ENCODE peak calls at places on chromosomes 7 and 10, in eight cellular contexts. One of them, this sample, is unnamed.

GRCh38 chr7:23474098-23474828 is 4.0 kb upstream of the IGF2BP3 start:
- DNase-seq in mammary epithelial cell: peak
- DNase-seq in AG09309: peak
- DNase-seq in brain microvascular endothelial cell: peak
- DNase-seq in ovary: no peak
- DNase-seq in choroid plexus epithelial cell: peak
- DNase-seq in hepatocyte: peak
- DNase-seq in astrocyte: peak
- DNase-seq in this sample: peak

GRCh38 chr10:74262856-74263255 is 111.8 kb downstream of the ADK start:
- DNase-seq in mammary epithelial cell: no peak
- DNase-seq in AG09309: no peak
- DNase-seq in brain microvascular endothelial cell: no peak
- DNase-seq in ovary: no peak
- DNase-seq in choroid plexus epithelial cell: no peak
- DNase-seq in hepatocyte: no peak
- DNase-seq in astrocyte: no peak
- DNase-seq in this sample: no peak

GRCh38 chr10:118369806-118370205 is 27.7 kb upstream of the FAM204A start:
- DNase-seq in mammary epithelial cell: no peak
- DNase-seq in AG09309: no peak
- DNase-seq in brain microvascular endothelial cell: no peak
- DNase-seq in ovary: no peak
- DNase-seq in choroid plexus epithelial cell: no peak
- DNase-seq in hepatocyte: no peak
- DNase-seq in astrocyte: no peak
- DNase-seq in this sample: no peak

GRCh38 chr7:87342231-87342630 is 3.2 kb upstream of the CROT start:
- DNase-seq in mammary epithelial cell: no peak
- DNase-seq in AG09309: no peak
- DNase-seq in brain microvascular endothelial cell: no peak
- DNase-seq in ovary: no peak
- DNase-seq in choroid plexus epithelial cell: no peak
- DNase-seq in hepatocyte: no peak
- DNase-seq in astrocyte: peak
- DNase-seq in this sample: no peak

GRCh38 chr10:15168781-15169554 is 475 bp upstream of the NMT2 start:
- DNase-seq in mammary epithelial cell: peak
- DNase-seq in AG09309: peak
- DNase-seq in brain microvascular endothelial cell: peak
- DNase-seq in ovary: peak
- DNase-seq in choroid plexus epithelial cell: peak
- DNase-seq in hepatocyte: peak
- DNase-seq in astrocyte: peak
- DNase-seq in this sample: peak

GRCh38 chr10:95508730-95509129 is 52.4 kb downstream of the SORBS1 start:
- DNase-seq in mammary epithelial cell: no peak
- DNase-seq in AG09309: no peak
- DNase-seq in brain microvascular endothelial cell: peak
- DNase-seq in ovary: no peak
- DNase-seq in choroid plexus epithelial cell: peak
- DNase-seq in hepatocyte: peak
- DNase-seq in astrocyte: peak
- DNase-seq in this sample: no peak

GRCh38 chr10:109676703-109677102 is 246.6 kb downstream of the XPNPEP1 start:
- DNase-seq in mammary epithelial cell: peak
- DNase-seq in AG09309: no peak
- DNase-seq in brain microvascular endothelial cell: no peak
- DNase-seq in ovary: no peak
- DNase-seq in choroid plexus epithelial cell: no peak
- DNase-seq in hepatocyte: no peak
- DNase-seq in astrocyte: no peak
- DNase-seq in this sample: peak

GRCh38 chr10:119252051-119252465 is 44.7 kb downstream of the GRK5 start:
- DNase-seq in mammary epithelial cell: no peak
- DNase-seq in AG09309: no peak
- DNase-seq in brain microvascular endothelial cell: no peak
- DNase-seq in ovary: no peak
- DNase-seq in choroid plexus epithelial cell: peak
- DNase-seq in hepatocyte: no peak
- DNase-seq in astrocyte: peak
- DNase-seq in this sample: no peak

GRCh38 chr10:21092683-21093524 is 195.8 kb upstream of the NEBL start:
- DNase-seq in mammary epithelial cell: no peak
- DNase-seq in AG09309: no peak
- DNase-seq in brain microvascular endothelial cell: no peak
- DNase-seq in ovary: no peak
- DNase-seq in choroid plexus epithelial cell: peak
- DNase-seq in hepatocyte: no peak
- DNase-seq in astrocyte: no peak
- DNase-seq in this sample: no peak

GRCh38 chr7:44647981-44648714 is 41.7 kb downstream of the OGDH start:
- DNase-seq in mammary epithelial cell: no peak
- DNase-seq in AG09309: no peak
- DNase-seq in brain microvascular endothelial cell: no peak
- DNase-seq in ovary: no peak
- DNase-seq in choroid plexus epithelial cell: no peak
- DNase-seq in hepatocyte: no peak
- DNase-seq in astrocyte: no peak
- DNase-seq in this sample: no peak

DNA sequence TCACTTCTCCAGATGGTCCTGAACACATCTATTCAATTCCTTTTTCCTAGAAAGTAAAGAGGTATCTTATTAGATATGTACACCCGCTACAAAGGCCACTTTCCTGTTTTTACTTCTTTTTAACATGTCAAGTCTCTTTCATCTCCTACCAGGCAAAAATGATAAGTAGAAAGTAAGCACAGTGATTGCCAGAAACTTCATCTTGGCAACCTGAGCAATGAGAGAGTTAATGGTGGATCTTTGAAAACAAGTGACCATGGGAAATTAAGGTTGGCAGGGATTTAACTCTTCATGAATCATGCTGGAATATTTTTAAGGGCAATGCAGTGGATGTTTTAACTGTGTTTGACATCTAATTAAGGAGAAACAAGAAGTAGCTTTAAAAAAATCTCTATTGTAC is 2.7 kb downstream of the SEMA3A start:
- DNase-seq in mammary epithelial cell: no peak
- DNase-seq in AG09309: no peak
- DNase-seq in brain microvascular endothelial cell: no peak
- DNase-seq in ovary: no peak
- DNase-seq in choroid plexus epithelial cell: no peak
- DNase-seq in hepatocyte: no peak
- DNase-seq in astrocyte: peak
- DNase-seq in this sample: no peak
- H3K4me3 ChIP-seq in mammary epithelial cell: peak
- H3K4me3 ChIP-seq in AG09309: no peak
- H3K4me3 ChIP-seq in brain microvascular endothelial cell: no peak
- H3K4me3 ChIP-seq in ovary: no peak
- H3K4me3 ChIP-seq in choroid plexus epithelial cell: peak
- H3K4me3 ChIP-seq in hepatocyte: peak
- H3K4me3 ChIP-seq in astrocyte: peak
- H3K4me3 ChIP-seq in this sample: peak

GRCh38 chr10:128156999-128157755 is 31.0 kb upstream of the MKI67 start:
- DNase-seq in mammary epithelial cell: no peak
- DNase-seq in AG09309: no peak
- DNase-seq in brain microvascular endothelial cell: no peak
- DNase-seq in ovary: no peak
- DNase-seq in choroid plexus epithelial cell: no peak
- DNase-seq in hepatocyte: peak
- DNase-seq in astrocyte: no peak
- DNase-seq in this sample: no peak

GRCh38 chr10:128152741-128153583 is 26.7 kb upstream of the MKI67 start:
- DNase-seq in mammary epithelial cell: no peak
- DNase-seq in AG09309: no peak
- DNase-seq in brain microvascular endothelial cell: no peak
- DNase-seq in ovary: no peak
- DNase-seq in choroid plexus epithelial cell: no peak
- DNase-seq in hepatocyte: no peak
- DNase-seq in astrocyte: no peak
- DNase-seq in this sample: no peak

GRCh38 chr10:128161031-128161430 is 34.8 kb upstream of the MKI67 start:
- DNase-seq in mammary epithelial cell: no peak
- DNase-seq in AG09309: no peak
- DNase-seq in brain microvascular endothelial cell: no peak
- DNase-seq in ovary: no peak
- DNase-seq in choroid plexus epithelial cell: no peak
- DNase-seq in hepatocyte: no peak
- DNase-seq in astrocyte: no peak
- DNase-seq in this sample: no peak

GRCh38 chr10:128160335-128160734 is 34.1 kb upstream of the MKI67 start:
- DNase-seq in mammary epithelial cell: no peak
- DNase-seq in AG09309: no peak
- DNase-seq in brain microvascular endothelial cell: no peak
- DNase-seq in ovary: no peak
- DNase-seq in choroid plexus epithelial cell: no peak
- DNase-seq in hepatocyte: no peak
- DNase-seq in astrocyte: no peak
- DNase-seq in this sample: no peak

DNA sequence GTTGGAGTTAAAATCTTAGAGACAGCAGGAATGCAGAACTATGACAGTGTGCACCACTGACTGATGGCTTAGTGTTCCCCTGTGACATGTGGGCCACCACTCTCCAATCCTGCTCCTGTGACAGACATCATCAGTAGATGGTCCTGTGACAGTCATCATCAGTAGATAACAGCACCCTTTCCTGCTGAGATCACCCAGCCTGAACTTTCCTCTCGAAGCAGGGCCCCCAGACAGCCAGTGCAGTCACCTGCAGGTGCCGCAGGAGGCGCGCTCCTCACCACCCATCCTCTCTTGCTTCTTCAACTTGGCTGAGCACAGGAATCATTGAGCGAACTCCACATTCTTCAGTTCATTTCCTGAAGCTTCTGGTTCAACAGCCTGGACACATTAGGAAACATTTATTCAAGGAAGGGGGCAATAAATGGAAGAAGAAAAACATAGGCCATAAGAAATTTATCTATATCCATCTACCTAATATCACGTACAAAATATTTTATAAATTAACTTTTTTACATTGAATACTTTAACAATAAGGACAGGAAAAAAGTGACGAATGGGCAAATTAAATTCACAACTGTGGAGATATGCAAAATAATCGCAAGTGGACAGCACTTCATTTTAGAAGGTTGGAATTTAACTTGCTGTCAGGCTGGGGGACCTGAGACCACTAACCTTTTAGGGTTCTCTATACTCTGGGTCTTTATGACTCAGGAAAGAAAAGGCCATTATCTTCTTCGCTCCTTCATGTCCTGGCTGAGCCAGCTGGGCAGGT is 32.0 kb upstream of the MKI67 start:
- DNase-seq in mammary epithelial cell: no peak
- DNase-seq in AG09309: no peak
- DNase-seq in brain microvascular endothelial cell: no peak
- DNase-seq in ovary: no peak
- DNase-seq in choroid plexus epithelial cell: no peak
- DNase-seq in hepatocyte: peak
- DNase-seq in astrocyte: no peak
- DNase-seq in this sample: no peak
- TF ChIP-seq CTCF in mammary epithelial cell: no peak
- TF ChIP-seq CTCF in AG09309: no peak
- TF ChIP-seq CTCF in brain microvascular endothelial cell: no peak
- TF ChIP-seq CTCF in ovary: no peak
- TF ChIP-seq CTCF in choroid plexus epithelial cell: no peak
- TF ChIP-seq CTCF in hepatocyte: no peak
- TF ChIP-seq CTCF in astrocyte: no peak
- TF ChIP-seq CTCF in this sample: no peak

DNA sequence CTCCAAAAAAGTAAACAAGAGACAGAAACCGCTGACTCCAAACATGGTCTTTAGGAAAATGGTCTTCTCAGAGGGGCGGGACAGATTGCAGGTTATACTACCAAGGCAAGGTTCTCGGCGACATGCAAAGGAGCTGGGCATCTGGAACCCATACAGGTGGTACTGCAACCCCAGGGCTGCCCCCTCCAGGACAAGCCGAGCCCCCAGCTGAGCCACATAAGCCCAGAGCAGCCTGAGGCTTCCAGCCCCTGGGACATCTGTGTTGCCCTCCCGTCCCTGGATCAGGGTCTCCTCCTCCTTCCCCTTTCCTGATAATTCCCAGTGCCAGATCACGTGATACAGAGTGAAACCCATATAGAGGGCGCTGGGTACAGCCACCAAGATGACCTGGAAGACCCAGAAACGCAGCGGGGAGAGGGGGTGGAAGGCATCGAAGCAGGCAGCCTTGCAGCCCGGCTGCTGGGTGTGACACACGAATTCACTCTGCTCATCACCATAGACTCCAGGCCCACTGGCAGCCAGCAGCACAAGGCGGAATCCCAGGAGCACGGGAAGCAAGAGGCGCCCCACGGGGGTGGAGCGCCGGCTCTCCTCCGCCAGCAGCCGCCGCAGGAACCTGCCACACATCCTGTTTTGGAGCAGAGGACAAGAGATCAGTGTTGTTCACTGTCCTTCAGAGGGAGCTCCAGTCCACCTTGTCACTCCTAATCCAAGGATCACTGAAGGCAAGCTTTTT is at the start of gene GJC3:
- DNase-seq in mammary epithelial cell: peak
- DNase-seq in AG09309: no peak
- DNase-seq in brain microvascular endothelial cell: peak
- DNase-seq in ovary: no peak
- DNase-seq in choroid plexus epithelial cell: peak
- DNase-seq in hepatocyte: peak
- DNase-seq in astrocyte: peak
- DNase-seq in this sample: no peak
- H3K4me3 ChIP-seq in mammary epithelial cell: no peak
- H3K4me3 ChIP-seq in AG09309: peak
- H3K4me3 ChIP-seq in brain microvascular endothelial cell: peak
- H3K4me3 ChIP-seq in ovary: peak
- H3K4me3 ChIP-seq in choroid plexus epithelial cell: peak
- H3K4me3 ChIP-seq in hepatocyte: no peak
- H3K4me3 ChIP-seq in astrocyte: peak
- H3K4me3 ChIP-seq in this sample: peak

DNA sequence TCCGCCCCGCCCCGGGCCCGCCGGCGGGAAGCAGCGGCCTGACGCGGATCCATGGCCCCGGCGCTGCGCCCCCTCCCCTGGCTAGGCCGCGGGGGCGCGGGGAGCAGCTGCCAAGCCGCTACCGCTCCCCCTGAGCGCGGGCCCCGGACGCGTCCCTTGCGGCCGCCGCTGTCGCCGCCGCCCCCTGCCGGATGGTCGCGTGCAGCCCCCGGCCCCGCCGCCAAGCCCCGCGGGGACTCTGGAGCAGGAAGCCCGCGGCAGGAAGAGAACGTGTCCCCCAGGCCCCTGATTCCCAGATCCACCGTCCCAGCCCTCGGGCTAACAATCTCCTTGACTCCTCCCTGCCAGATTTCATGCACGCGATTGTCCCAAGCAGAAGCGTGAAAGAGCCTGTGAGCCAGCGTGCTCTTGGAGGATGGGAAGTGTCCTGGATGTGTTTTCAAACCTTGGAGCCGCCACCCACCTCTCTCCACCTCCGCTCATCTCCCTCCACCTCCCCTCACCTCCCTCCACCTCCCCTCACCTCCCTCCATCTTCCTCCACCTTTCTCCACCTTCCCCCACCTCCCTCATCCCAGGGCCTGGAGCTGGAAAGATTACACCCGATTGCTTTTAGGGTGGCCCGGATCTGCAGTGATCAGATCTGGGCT is 419 bp upstream of the PRTFDC1 start:
- DNase-seq in mammary epithelial cell: no peak
- DNase-seq in AG09309: no peak
- DNase-seq in brain microvascular endothelial cell: peak
- DNase-seq in ovary: peak
- DNase-seq in choroid plexus epithelial cell: peak
- DNase-seq in hepatocyte: peak
- DNase-seq in astrocyte: peak
- DNase-seq in this sample: no peak
- TF ChIP-seq CTCF in mammary epithelial cell: no peak
- TF ChIP-seq CTCF in AG09309: no peak
- TF ChIP-seq CTCF in brain microvascular endothelial cell: no peak
- TF ChIP-seq CTCF in ovary: peak
- TF ChIP-seq CTCF in choroid plexus epithelial cell: peak
- TF ChIP-seq CTCF in hepatocyte: peak
- TF ChIP-seq CTCF in astrocyte: no peak
- TF ChIP-seq CTCF in this sample: peak

GRCh38 chr10:1539216-1539615 is 198.1 kb downstream of the ADARB2 start:
- DNase-seq in mammary epithelial cell: no peak
- DNase-seq in AG09309: no peak
- DNase-seq in brain microvascular endothelial cell: no peak
- DNase-seq in ovary: no peak
- DNase-seq in choroid plexus epithelial cell: no peak
- DNase-seq in hepatocyte: no peak
- DNase-seq in astrocyte: no peak
- DNase-seq in this sample: no peak
- H3K4me3 ChIP-seq in mammary epithelial cell: no peak
- H3K4me3 ChIP-seq in AG09309: no peak
- H3K4me3 ChIP-seq in brain microvascular endothelial cell: no peak
- H3K4me3 ChIP-seq in ovary: no peak
- H3K4me3 ChIP-seq in choroid plexus epithelial cell: no peak
- H3K4me3 ChIP-seq in hepatocyte: no peak
- H3K4me3 ChIP-seq in astrocyte: no peak
- H3K4me3 ChIP-seq in this sample: no peak